ENCODE peak calls at places on chromosomes 6 and 20, in four cellular contexts. O is left ventricle myocardium inferior; D is effector CD4-positive, alpha-beta T cell; B is fibroblast of mammary gland. L is an unnamed sample.

GRCh38 chr6:151317995-151318365 is 73.4 kb downstream of the ZBTB2 start:
- DNase-seq in B (no peak), D (no peak), O (no peak), L (no peak)

GRCh38 chr6:126530777-126531176 is 190.9 kb downstream of the CENPW start:
- DNase-seq in D (no peak), B (no peak), O (no peak), L (no peak)

GRCh38 chr6:129679758-129680157 is 30.2 kb downstream of the ARHGAP18 start:
- DNase-seq in O (no peak), B (peak; percentile 54), D (no peak), L (no peak)

GRCh38 chr6:5679696-5680494 is 326.8 kb downstream of the NRN1 start:
- DNase-seq in B (no peak), O (no peak), D (no peak), L (no peak)

GRCh38 chr20:37305079-37305478 is 15.6 kb downstream of the MANBAL start:
- DNase-seq in D (no peak), B (no peak), O (no peak), L (no peak)

GRCh38 chr20:32123088-32123487 is 13.6 kb downstream of the TM9SF4 start:
- DNase-seq in O (no peak), B (no peak), D (no peak), L (no peak)

GRCh38 chr6:13445744-13446115 is 41.7 kb downstream of the GFOD1 start:
- DNase-seq in O (no peak), D (no peak), B (no peak), L (no peak)

GRCh38 chr6:163793584-163793983 is 379.1 kb downstream of the QKI start:
- DNase-seq in D (no peak), O (no peak), B (peak; percentile 89), L (no peak)

GRCh38 chr20:46566125-46566524 is 15.7 kb upstream of the OCSTAMP start:
- DNase-seq in B (no peak), O (no peak), D (no peak), L (no peak)

GRCh38 chr6:104428201-104428600 is 431.5 kb downstream of the HACE1 start:
- DNase-seq in B (no peak), D (no peak), O (no peak), L (no peak)

GRCh38 chr6:44806656-44807055 is 419.1 kb downstream of the CDC5L start:
- DNase-seq in D (no peak), O (no peak), B (no peak), L (no peak)

GRCh38 chr20:32672982-32673727 is 586 bp downstream of the C20orf203 start:
- DNase-seq in O (no peak), B (no peak), D (no peak), L (no peak)